ENCODE peak calls at places on chromosomes 3 and 15, in four cellular contexts. E is HepG2, Z is GM12878, B is K562. K is an unnamed sample.

GRCh38 chr3:56408761-56409196 is 59.5 kb downstream of the ERC2 start:
- DNase-seq in E (no peak), Z (no peak), B (peak), K (peak)

GRCh38 chr3:66824450-66824849 is 173.7 kb upstream of the KBTBD8 start:
- DNase-seq in E (peak), Z (no peak), B (no peak), K (no peak)

GRCh38 chr3:64494530-64494929 is 193.3 kb downstream of the ADAMTS9 start:
- DNase-seq in E (no peak), Z (no peak), B (no peak), K (no peak)

GRCh38 chr15:69380100-69380725 is 33.9 kb upstream of the KIF23 start:
- DNase-seq in E (peak), Z (no peak), B (peak), K (peak)

GRCh38 chr15:58472821-58473581 is 41.2 kb downstream of the LIPC start:
- DNase-seq in E (no peak), Z (no peak), B (no peak), K (no peak)

GRCh38 chr3:196127308-196128040 is 45.6 kb upstream of the TFRC start:
- DNase-seq in E (no peak), Z (no peak), B (peak), K (no peak)

GRCh38 chr15:93865610-93866009 is 365.8 kb upstream of the MCTP2 start:
- DNase-seq in E (no peak), Z (no peak), B (no peak), K (no peak)

GRCh38 chr3:101812895-101813294 is 33.9 kb downstream of the NXPE3 start:
- DNase-seq in E (no peak), Z (no peak), B (no peak), K (no peak)

GRCh38 chr3:129485681-129486056 is 42.8 kb upstream of the RHO start:
- DNase-seq in E (no peak), Z (no peak), B (no peak), K (no peak)

GRCh38 chr15:73983211-73983727 is 8.8 kb downstream of the STOML1 start:
- DNase-seq in E (no peak), Z (no peak), B (no peak), K (no peak)

GRCh38 chr3:43104786-43105185 is 1.1 kb downstream of the POMGNT2 start:
- DNase-seq in E (no peak), Z (no peak), B (peak), K (no peak)

GRCh38 chr15:49669288-49669687 is 48.4 kb downstream of the DTWD1 start:
- DNase-seq in E (no peak), Z (no peak), B (no peak), K (peak)

GRCh38 chr3:113169876-113170452 is 41.4 kb upstream of the BOC start:
- DNase-seq in E (no peak), Z (no peak), B (no peak), K (no peak)

GRCh38 chr15:58440922-58441321 is 9.1 kb downstream of the LIPC start:
- DNase-seq in E (no peak), Z (no peak), B (peak), K (peak)

GRCh38 chr3:39505866-39506738 is 38.6 kb downstream of the MOBP start:
- DNase-seq in E (no peak), Z (no peak), B (no peak), K (peak)

GRCh38 chr3:51967384-51968174 is at the start of gene PCBP4:
- DNase-seq in E (peak), Z (no peak), B (peak), K (peak)

DNA sequence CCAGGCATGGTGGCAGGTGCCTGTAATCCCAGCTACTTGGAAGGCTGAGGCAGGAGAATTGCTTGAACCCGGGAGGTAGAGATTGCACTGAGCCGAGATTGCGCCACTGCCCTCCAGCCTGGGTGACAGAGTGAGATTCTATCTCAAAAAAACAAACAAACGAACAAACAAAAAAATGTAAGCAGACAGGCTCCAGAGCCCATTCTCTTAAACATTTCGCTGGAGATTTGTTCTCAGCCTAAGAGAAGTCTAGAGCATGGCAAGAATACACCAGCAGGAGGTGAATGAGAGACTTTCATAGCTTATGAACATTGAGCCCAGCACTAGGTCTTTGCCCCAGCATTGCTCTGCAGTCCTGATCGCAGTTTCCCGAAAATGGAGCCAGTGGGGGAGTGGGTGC is 329.4 kb upstream of the TLE3 start:
- DNase-seq in E (no peak), Z (no peak), B (no peak), K (no peak)
- TF ChIP-seq JUNB in E (no peak), Z (no peak), B (no peak), K (no peak)

GRCh38 chr3:182620715-182621434 is 172.4 kb upstream of the ATP11B start:
- DNase-seq in E (no peak), Z (no peak), B (no peak), K (peak)

GRCh38 chr3:182617511-182617910 is 175.8 kb upstream of the ATP11B start:
- DNase-seq in E (no peak), Z (no peak), B (no peak), K (no peak)

GRCh38 chr3:182621435-182622240 is 171.7 kb upstream of the ATP11B start:
- DNase-seq in E (no peak), Z (no peak), B (no peak), K (peak)

GRCh38 chr3:182618981-182619591 is 174.2 kb upstream of the ATP11B start:
- DNase-seq in E (no peak), Z (no peak), B (no peak), K (no peak)

DNA sequence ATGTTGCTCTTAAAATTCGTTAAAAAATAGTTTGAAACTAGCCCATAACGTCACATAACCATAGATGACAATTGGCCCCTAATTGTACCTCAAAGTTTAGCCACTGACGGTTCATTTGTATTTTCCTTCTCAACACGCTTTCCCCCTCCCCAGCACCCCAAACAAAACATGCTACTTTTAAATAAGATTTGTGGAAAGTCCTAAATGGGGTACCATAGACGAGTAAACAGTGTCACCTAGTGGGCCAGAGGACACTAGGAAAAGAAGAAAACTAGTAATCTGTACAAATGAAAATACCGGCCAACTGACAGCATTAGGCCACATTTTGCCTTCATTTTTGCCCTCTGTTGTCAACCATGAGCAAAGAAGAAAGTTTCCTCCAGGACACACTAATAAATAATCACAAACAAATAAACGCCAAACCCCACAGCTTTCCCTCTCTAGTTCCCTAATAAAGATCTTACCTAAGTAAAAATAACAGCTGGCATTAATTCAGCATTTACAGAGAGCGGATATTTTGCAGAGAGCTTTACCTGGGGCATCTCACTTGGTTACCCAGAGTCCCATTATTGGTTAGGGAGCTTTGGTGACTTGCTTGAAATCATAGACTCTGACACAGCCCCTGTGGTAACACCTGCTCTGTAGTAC is 175.1 kb upstream of the ATP11B start:
- DNase-seq in E (peak), Z (no peak), B (peak), K (peak)
- H2AFZ ChIP-seq in E (no peak), Z (no peak), B (no peak), K (no peak)

GRCh38 chr15:86163771-86164170 is 84.1 kb downstream of the AGBL1 start:
- DNase-seq in E (no peak), Z (no peak), B (no peak), K (no peak)
- H3K27ac ChIP-seq in E (no peak), Z (no peak), B (no peak), K (no peak)

GRCh38 chr15:76565366-76565765 is 228.8 kb downstream of the ISL2 start:
- DNase-seq in E (no peak), Z (no peak), B (no peak), K (no peak)
- TF ChIP-seq JUNB in E (no peak), Z (no peak), B (no peak), K (no peak)

GRCh38 chr3:182568756-182569155 is 224.5 kb upstream of the ATP11B start:
- DNase-seq in E (no peak), Z (no peak), B (no peak), K (no peak)
- H2AFZ ChIP-seq in E (no peak), Z (no peak), B (no peak), K (peak)

GRCh38 chr3:149541091-149541491 is 66.6 kb downstream of the TM4SF4 start:
- DNase-seq in E (no peak), Z (no peak), B (no peak), K (no peak)
- H3K27ac ChIP-seq in E (no peak), Z (no peak), B (no peak), K (no peak)